ENCODE peak calls at places on chromosome 10, in four cellular contexts. Y is A549, S is ovary, Q is sigmoid colon. O is an unnamed sample.

GRCh38 chr10:60955957-60956425 is 12.0 kb upstream of the RHOBTB1 start:
- DNase-seq in Y (peak; percentile 78), S (no peak), Q (no peak), O (no peak)

GRCh38 chr10:91077549-91078017 is 142.9 kb upstream of the PCGF5 start:
- DNase-seq in Y (no peak), S (peak; percentile 21), Q (no peak), O (no peak)

GRCh38 chr10:24617771-24618396 is 105.8 kb downstream of the ARHGAP21 start:
- DNase-seq in Y (peak; percentile 78), S (peak; percentile 36), Q (peak; percentile 71), O (no peak)

GRCh38 chr10:26440091-26440445 is 1.9 kb downstream of the APBB1IP start:
- DNase-seq in Y (no peak), S (no peak), Q (no peak), O (no peak)

GRCh38 chr10:48447356-48448215 is 141.1 kb downstream of the MAPK8 start:
- DNase-seq in Y (no peak), S (no peak), Q (no peak), O (no peak)

GRCh38 chr10:80871083-80871482 is 333.4 kb downstream of the SH2D4B start:
- DNase-seq in Y (no peak), S (no peak), Q (no peak), O (no peak)

GRCh38 chr10:51029172-51029641 is 45.1 kb upstream of the PRKG1 start:
- DNase-seq in Y (no peak), S (no peak), Q (no peak), O (no peak)

GRCh38 chr10:47326306-47326926 is 4.2 kb downstream of the GDF2 start:
- DNase-seq in Y (no peak), S (no peak), Q (no peak), O (no peak)

GRCh38 chr10:84261236-84261635 is 16.4 kb downstream of the RGR start:
- DNase-seq in Y (no peak), S (no peak), Q (no peak), O (no peak)

GRCh38 chr10:25933653-25934608 is at the start of gene MYO3A:
- DNase-seq in Y (no peak), S (no peak), Q (no peak), O (no peak)

GRCh38 chr10:7409732-7410168 is 1.1 kb downstream of the SFMBT2 start:
- DNase-seq in Y (peak; percentile 21), S (no peak), Q (no peak), O (no peak)

GRCh38 chr10:96236876-96237275 is 34.5 kb downstream of the BLNK start:
- DNase-seq in Y (no peak), S (no peak), Q (no peak), O (no peak)

GRCh38 chr10:61975107-61975932 is 73.8 kb downstream of the ARID5B start:
- DNase-seq in Y (peak; percentile 8), S (no peak), Q (no peak), O (no peak)

GRCh38 chr10:123133511-123133910 is 2.3 kb upstream of the HMX3 start:
- DNase-seq in Y (no peak), S (no peak), Q (no peak), O (no peak)

GRCh38 chr10:58844680-58845079 is 331.8 kb upstream of the PHYHIPL start:
- DNase-seq in Y (no peak), S (no peak), Q (no peak), O (no peak)

GRCh38 chr10:131213651-131214505 is 97.6 kb downstream of the TCERG1L start:
- DNase-seq in Y (no peak), S (peak; percentile 5), Q (no peak), O (no peak)

GRCh38 chr10:49298990-49299815 is at the start of gene C10orf71:
- DNase-seq in Y (no peak), S (no peak), Q (peak; percentile 57), O (no peak)

GRCh38 chr10:124728830-124729661 is 15.1 kb downstream of the FAM53B start:
- DNase-seq in Y (no peak), S (peak; percentile 21), Q (no peak), O (no peak)

GRCh38 chr10:132062641-132063390 is 2.9 kb upstream of the JAKMIP3 start:
- DNase-seq in Y (no peak), S (no peak), Q (no peak), O (no peak)

GRCh38 chr10:74445493-74445892 is 294.5 kb downstream of the ADK start:
- DNase-seq in Y (no peak), S (no peak), Q (no peak), O (no peak)

GRCh38 chr10:133349160-133349568 is 2.0 kb downstream of the PRAP1 start:
- DNase-seq in Y (no peak), S (no peak), Q (no peak), O (no peak)

GRCh38 chr10:123729523-123729922 is 63.4 kb downstream of the GPR26 start:
- DNase-seq in Y (no peak), S (no peak), Q (no peak), O (no peak)

GRCh38 chr10:80270887-80271286 is 18.6 kb downstream of the MAT1A start:
- DNase-seq in Y (no peak), S (no peak), Q (no peak), O (no peak)

GRCh38 chr10:93600861-93601773 is at the start of gene RBP4:
- DNase-seq in Y (peak; percentile 47), S (peak; percentile 17), Q (no peak), O (no peak)

GRCh38 chr10:71398991-71399375 is 2.3 kb downstream of the CDH23 start:
- DNase-seq in Y (no peak), S (no peak), Q (no peak), O (no peak)

GRCh38 chr10:91566142-91566541 is 66.7 kb downstream of the PPP1R3C start:
- DNase-seq in Y (no peak), S (no peak), Q (no peak), O (no peak)

GRCh38 chr10:117087521-117087920 is 50.5 kb downstream of the VAX1 start:
- DNase-seq in Y (no peak), S (no peak), Q (no peak), O (no peak)

GRCh38 chr10:70664702-70665195 is 7.6 kb upstream of the ADAMTS14 start:
- DNase-seq in Y (no peak), S (peak; percentile 40), Q (peak; percentile 62), O (no peak)

GRCh38 chr10:32349199-32349585 is 2.2 kb upstream of the EPC1 start:
- DNase-seq in Y (no peak), S (no peak), Q (no peak), O (no peak)

GRCh38 chr10:80585812-80586211 is 48.1 kb downstream of the SH2D4B start:
- DNase-seq in Y (no peak), S (no peak), Q (peak; percentile 33), O (no peak)

GRCh38 chr10:37146443-37146842 is 21.0 kb downstream of the ANKRD30A start:
- DNase-seq in Y (peak; percentile 48), S (no peak), Q (no peak), O (no peak)

GRCh38 chr10:131179386-131179785 is 132.1 kb downstream of the TCERG1L start:
- DNase-seq in Y (no peak), S (peak; percentile 16), Q (peak; percentile 42), O (no peak)

GRCh38 chr10:28778524-28778923 is 101.2 kb downstream of the BAMBI start:
- DNase-seq in Y (peak; percentile 32), S (no peak), Q (no peak), O (no peak)

GRCh38 chr10:88731296-88731695 is 25.2 kb downstream of the LIPK start:
- DNase-seq in Y (no peak), S (no peak), Q (no peak), O (no peak)

GRCh38 chr10:54577682-54578081 is 223.3 kb downstream of the PCDH15 start:
- DNase-seq in Y (no peak), S (no peak), Q (no peak), O (no peak)
- H3K27ac ChIP-seq in Y (no peak overlapping the region), S (no peak overlapping the region), Q (no peak overlapping the region), O (no peak overlapping the region)

DNA sequence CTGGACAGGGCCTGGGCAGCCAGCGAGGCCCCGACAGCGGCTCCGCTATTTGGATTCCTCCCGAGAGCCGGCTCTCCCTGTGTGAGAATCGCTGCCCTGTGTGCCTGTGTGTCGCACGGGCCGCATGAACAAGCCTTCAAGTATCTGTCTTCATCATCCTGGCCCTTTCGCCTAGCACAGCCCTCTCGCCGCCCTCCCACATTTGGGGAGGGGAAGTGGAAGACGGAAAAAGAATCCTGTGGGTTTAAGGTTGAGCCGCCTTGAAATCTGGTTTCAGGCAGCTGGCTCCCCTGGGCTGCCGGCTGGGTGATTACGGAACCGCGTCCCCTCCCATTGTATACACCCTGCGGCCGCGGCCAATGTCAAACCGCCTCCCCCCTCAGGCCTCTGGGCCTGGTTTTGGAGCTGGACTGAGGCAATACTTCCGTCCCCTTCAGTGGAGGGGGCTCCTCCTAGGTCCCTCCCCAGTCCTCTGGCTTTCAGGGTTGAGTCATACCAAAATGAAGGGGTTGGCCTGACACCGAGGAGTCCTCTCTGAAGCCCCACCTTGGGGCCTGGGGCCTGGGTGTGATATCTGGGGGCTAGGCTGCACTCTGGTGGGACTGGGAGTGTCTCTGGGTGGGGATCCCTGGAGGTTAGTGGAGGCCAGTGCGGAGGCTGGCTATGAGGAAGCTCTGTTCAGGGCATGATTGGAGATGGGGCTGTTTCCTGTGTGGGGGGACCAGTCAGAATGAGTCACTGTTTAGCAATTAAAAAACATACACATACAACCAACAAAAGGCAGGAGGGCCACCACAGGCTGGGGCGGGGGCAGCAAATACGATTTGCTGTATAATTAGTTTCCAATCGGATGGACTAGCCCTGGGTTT is 1.7 kb downstream of the TRIM8 start:
- DNase-seq in Y (peak; percentile 70), S (peak; percentile 83), Q (peak; percentile 97), O (peak; percentile 76)
- TF ChIP-seq POLR2A in Y (peak; percentile 14), S (peak; percentile 87), Q (peak; percentile 31), O (peak; percentile 59)

GRCh38 chr10:22677333-22677732 is 37.0 kb downstream of the PIP4K2A start:
- DNase-seq in Y (no peak), S (no peak), Q (no peak), O (no peak)
- H3K27ac ChIP-seq in Y (no peak overlapping the region), S (no peak overlapping the region), Q (no peak overlapping the region), O (no peak overlapping the region)

GRCh38 chr10:63236113-63236935 is 103.2 kb downstream of the NRBF2 start:
- DNase-seq in Y (peak; percentile 88), S (no peak), Q (no peak), O (no peak)

GRCh38 chr10:63237396-63237795 is 104.3 kb downstream of the NRBF2 start:
- DNase-seq in Y (no peak), S (no peak), Q (no peak), O (no peak)

GRCh38 chr10:63246361-63246760 is 113.2 kb downstream of the NRBF2 start:
- DNase-seq in Y (no peak), S (no peak), Q (no peak), O (no peak)

GRCh38 chr10:63241898-63242297 is 108.8 kb downstream of the NRBF2 start:
- DNase-seq in Y (no peak), S (no peak), Q (no peak), O (no peak)

GRCh38 chr10:63240807-63241206 is 107.7 kb downstream of the NRBF2 start:
- DNase-seq in Y (no peak), S (no peak), Q (no peak), O (no peak)
- TF ChIP-seq POLR2A in Y (no peak), S (no peak), Q (no peak), O (no peak)

O was measured in esophagus squamous epithelium.